ENCODE peak calls at places on chromosomes 6 and 20, in six cellular contexts. N is IMR-90, C is H9, L is DND-41, Q is H1, T is astrocyte. P is an unnamed sample.

GRCh38 chr6:45653117-45653883 is 275.6 kb upstream of the SUPT3H start:
- DNase-seq in N (no peak), C (no peak), L (no peak), Q (no peak), T (no peak), P (no peak)

GRCh38 chr6:33492093-33492492 is 37.7 kb downstream of the ZBTB9 start:
- DNase-seq in N (no peak), C (no peak), L (no peak), Q (no peak), T (no peak), P (no peak)

GRCh38 chr6:167350731-167351655 is 26.1 kb downstream of the TTLL2 start:
- DNase-seq in N (no peak), C (peak), L (peak), Q (peak), T (peak), P (no peak)

GRCh38 chr6:145631374-145631773 is 103.9 kb downstream of the EPM2A start:
- DNase-seq in N (no peak), C (no peak), L (no peak), Q (no peak), T (no peak), P (no peak)

GRCh38 chr6:132910759-132911158 is 96.4 kb downstream of the RPS12 start:
- DNase-seq in N (peak), C (no peak), L (no peak), Q (no peak), T (no peak), P (no peak)

GRCh38 chr20:59955131-59955796 is 3.0 kb upstream of the CDH26 start:
- DNase-seq in N (no peak), C (no peak), L (peak), Q (no peak), T (no peak), P (no peak)

GRCh38 chr20:4876301-4876700 is 125.0 kb downstream of the SLC23A2 start:
- DNase-seq in N (no peak), C (no peak), L (no peak), Q (no peak), T (no peak), P (no peak)

GRCh38 chr20:13105864-13106457 is 97.2 kb downstream of the SPTLC3 start:
- DNase-seq in N (peak), C (no peak), L (no peak), Q (no peak), T (peak), P (no peak)

GRCh38 chr20:55514498-55514897 is 490.8 kb downstream of the CBLN4 start:
- DNase-seq in N (no peak), C (no peak), L (no peak), Q (no peak), T (no peak), P (no peak)

GRCh38 chr6:161242779-161243693 is 30.8 kb downstream of the AGPAT4 start:
- DNase-seq in N (peak), C (peak), L (peak), Q (peak), T (peak), P (no peak)

GRCh38 chr20:51382986-51383821 is 159.3 kb downstream of the NFATC2 start:
- DNase-seq in N (no peak), C (no peak), L (no peak), Q (no peak), T (no peak), P (no peak)

GRCh38 chr6:43472515-43472914 is 4.9 kb upstream of the TJAP1 start:
- DNase-seq in N (no peak), C (no peak), L (no peak), Q (no peak), T (no peak), P (no peak)

GRCh38 chr6:105270511-105270910 is 90.7 kb upstream of the POPDC3 start:
- DNase-seq in N (peak), C (no peak), L (no peak), Q (no peak), T (no peak), P (no peak)

GRCh38 chr6:141953072-141953471 is 179.7 kb upstream of the GJE1 start:
- DNase-seq in N (no peak), C (no peak), L (no peak), Q (no peak), T (no peak), P (no peak)

GRCh38 chr6:76885861-76886301 is 577.4 kb downstream of the HTR1B start:
- DNase-seq in N (peak), C (no peak), L (no peak), Q (no peak), T (no peak), P (no peak)

GRCh38 chr6:26459023-26459810 is 1.5 kb downstream of the BTN2A1 start:
- DNase-seq in N (peak), C (no peak), L (no peak), Q (no peak), T (no peak), P (no peak)
- H3K9ac ChIP-seq in N (peak), C (no peak), L (peak), Q (no peak), T (no peak), P (no peak)

GRCh38 chr20:25058051-25058796 is at the start of gene ACSS1:
- DNase-seq in N (peak), C (peak), L (peak), Q (peak), T (no peak), P (no peak)

GRCh38 chr20:25061103-25061799 is 3.3 kb upstream of the ACSS1 start:
- DNase-seq in N (no peak), C (no peak), L (no peak), Q (no peak), T (no peak), P (no peak)

GRCh38 chr20:25059487-25059820 is 1.5 kb upstream of the ACSS1 start:
- DNase-seq in N (no peak), C (no peak), L (no peak), Q (no peak), T (no peak), P (no peak)

GRCh38 chr20:25058797-25059486 is 1.0 kb upstream of the ACSS1 start:
- DNase-seq in N (peak), C (no peak), L (peak), Q (no peak), T (no peak), P (no peak)

DNA sequence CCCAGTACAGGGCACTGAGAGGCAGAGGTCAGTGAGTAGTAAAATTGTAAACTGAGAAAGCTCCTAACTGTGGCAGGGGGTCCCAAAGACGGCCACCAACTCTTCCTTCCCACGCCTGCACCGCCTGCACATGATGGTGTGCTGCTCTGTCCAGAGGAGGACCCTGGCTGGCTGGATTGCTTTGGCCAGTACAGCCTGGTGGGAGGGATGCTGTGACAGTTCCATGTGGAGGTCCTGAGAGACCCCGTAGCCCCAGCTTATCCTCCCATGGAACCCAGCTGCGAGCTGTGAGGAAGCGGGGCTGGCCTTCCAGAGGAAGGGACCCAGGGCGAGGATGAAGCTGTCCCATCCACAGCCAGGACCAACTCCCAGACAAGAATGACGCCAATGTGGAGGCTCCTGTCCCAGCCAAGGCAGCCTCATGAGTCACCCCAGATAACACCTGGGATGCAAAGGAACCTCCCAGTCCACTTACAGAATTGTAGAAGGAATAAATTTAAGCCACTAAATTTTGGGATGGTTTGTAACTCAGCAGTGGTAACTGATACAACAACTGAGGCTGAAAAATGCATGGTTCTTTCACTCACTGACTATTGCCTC is 2.0 kb upstream of the ACSS1 start:
- DNase-seq in N (no peak), C (no peak), L (no peak), Q (no peak), T (no peak), P (no peak)
- H3K9ac ChIP-seq in N (no peak), C (no peak), L (peak), Q (no peak), T (no peak), P (no peak)

GRCh38 chr6:17396256-17396655 is 2.9 kb downstream of the CAP2 start:
- DNase-seq in N (no peak), C (no peak), L (no peak), Q (no peak), T (no peak), P (no peak)

GRCh38 chr6:17395112-17395511 is 1.7 kb downstream of the CAP2 start:
- DNase-seq in N (no peak), C (no peak), L (no peak), Q (no peak), T (no peak), P (no peak)

GRCh38 chr6:17394192-17394611 is 807 bp downstream of the CAP2 start:
- DNase-seq in N (peak), C (peak), L (no peak), Q (peak), T (peak), P (no peak)

GRCh38 chr6:17392978-17393334 is 439 bp upstream of the CAP2 start:
- DNase-seq in N (no peak), C (no peak), L (no peak), Q (no peak), T (no peak), P (no peak)

DNA sequence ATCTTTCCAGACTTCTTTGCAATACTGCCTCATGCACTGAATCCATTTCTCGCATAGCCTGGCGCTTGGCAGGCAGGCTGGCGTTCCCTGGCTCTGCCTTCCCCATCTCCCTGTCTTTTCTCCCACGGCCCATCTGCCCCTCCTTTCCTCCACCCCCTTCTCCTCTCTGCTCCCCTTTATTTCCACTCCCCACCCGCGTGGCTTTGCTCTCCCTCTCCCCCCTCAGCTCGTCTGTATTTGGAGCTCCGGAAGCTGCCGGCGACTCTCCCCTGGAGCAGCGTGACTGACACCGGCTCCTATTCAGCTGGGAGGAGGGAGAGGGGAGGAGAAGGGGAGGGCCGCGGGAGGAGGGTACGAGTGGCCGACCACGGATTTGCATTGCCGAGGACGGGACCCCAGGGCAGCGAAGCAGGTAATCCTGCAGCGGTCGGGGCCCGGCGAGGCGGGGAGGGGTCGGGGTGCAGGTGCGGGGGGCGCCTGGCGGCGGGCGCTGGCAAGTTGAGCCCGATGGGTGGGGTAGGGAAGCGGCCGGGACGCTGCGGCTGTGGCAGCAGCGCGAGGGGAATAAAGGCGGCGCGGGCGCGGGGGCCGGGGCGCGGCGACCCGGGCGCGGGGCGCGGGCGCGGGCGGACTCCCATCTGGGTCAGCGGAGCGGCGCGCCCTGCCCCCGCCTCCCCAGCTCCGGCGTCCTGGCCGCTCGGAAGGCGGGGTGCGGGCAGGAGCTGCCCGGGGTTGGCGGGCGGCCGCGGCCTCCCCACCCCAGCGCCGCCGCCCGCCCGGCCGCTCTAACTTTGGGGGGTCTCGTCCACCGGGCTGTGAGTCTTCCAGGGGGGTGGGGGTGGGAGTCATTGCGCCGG is at the start of gene CAP2:
- DNase-seq in N (peak), C (peak), L (no peak), Q (peak), T (peak), P (no peak)
- H3K9ac ChIP-seq in N (peak), C (peak), L (no peak), Q (peak), T (peak), P (peak)

GRCh38 chr20:21705466-21706344 is at the start of gene PAX1:
- DNase-seq in N (no peak), C (no peak), L (no peak), Q (no peak), T (no peak), P (no peak)
- H3K9ac ChIP-seq in N (no peak), C (no peak), L (no peak), Q (no peak), T (no peak), P (no peak)

DNA sequence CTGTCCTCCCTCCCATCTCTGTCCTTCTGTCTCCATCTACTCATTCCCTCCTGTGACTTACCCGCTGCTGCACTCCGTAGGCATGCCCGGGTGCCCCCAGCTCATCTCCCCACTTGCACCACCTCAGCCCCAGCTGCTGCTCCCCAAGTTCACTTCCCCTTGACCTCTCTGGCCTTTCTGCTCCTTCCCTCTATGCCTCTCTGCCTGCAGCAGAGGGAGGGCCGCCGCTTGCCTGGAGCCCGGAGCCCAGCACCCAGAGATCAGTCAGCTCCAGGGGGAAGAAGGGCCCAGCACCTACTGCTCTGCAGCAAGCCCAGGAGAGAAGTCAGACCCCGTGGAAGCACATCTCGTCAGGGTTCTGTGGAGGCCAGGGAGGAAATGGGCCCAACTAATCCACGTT is 97.4 kb downstream of the LRFN2 start:
- DNase-seq in N (no peak), C (no peak), L (no peak), Q (no peak), T (no peak), P (no peak)
- H3K9ac ChIP-seq in N (no peak), C (no peak), L (no peak), Q (no peak), T (no peak), P (no peak)

GRCh38 chr20:32088759-32089158 is 20.8 kb upstream of the TM9SF4 start:
- DNase-seq in N (no peak), C (no peak), L (no peak), Q (no peak), T (no peak), P (no peak)

GRCh38 chr20:32091888-32092346 is 17.6 kb upstream of the TM9SF4 start:
- DNase-seq in N (peak), C (peak), L (peak), Q (peak), T (peak), P (no peak)

GRCh38 chr20:32087117-32087516 is 22.4 kb upstream of the TM9SF4 start:
- DNase-seq in N (no peak), C (no peak), L (no peak), Q (no peak), T (no peak), P (no peak)

DNA sequence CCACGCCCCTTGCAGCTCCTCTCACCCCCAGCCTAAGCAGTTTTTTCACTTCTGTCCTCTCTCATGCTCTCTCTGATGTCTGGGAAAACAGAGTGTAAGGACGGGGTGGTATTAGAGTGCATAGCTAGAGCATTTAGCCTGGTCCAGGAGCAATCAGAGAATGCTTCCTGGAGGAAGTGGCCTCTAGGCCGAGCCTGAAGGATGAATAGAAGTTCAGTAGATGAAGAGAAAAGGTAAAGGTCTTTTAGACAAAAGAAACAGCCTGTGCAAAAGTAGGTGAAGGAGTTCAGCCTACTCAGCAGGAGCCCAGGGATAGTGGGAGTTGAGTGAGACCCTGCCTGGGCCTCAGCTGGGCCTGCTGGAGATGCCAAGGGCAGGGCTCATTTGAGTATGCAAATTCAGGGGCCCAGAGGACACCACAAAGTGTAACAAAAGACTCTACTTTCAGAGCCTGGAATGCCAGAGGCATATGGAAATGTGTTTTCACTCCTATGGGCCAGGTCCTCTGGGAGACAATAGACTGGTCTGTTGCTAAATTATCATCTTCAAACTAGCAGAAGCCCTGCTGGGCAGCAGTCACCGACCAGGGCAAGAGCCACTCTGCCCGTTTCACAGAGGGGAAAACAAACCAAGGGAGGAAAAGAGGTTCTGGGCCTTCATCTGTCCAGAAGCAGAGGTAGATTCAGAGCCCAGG is 19.7 kb upstream of the TM9SF4 start:
- DNase-seq in N (no peak), C (peak), L (no peak), Q (no peak), T (no peak), P (no peak)
- H3K9ac ChIP-seq in N (no peak), C (no peak), L (no peak), Q (no peak), T (no peak), P (no peak)